ENCODE peak calls at places on chromosome 10, in eight cellular contexts. U, W, D, Q, A, T, K and R are unnamed samples.

GRCh38 chr10:3668276-3668960 is 116.6 kb downstream of the KLF6 start:
- DNase-seq in K (peak), D (peak), W (peak), A (peak), U (peak), Q (peak), T (peak), R (peak)

GRCh38 chr10:135601-136464 is 578 bp downstream of the ZMYND11 start:
- DNase-seq in K (no peak), W (peak), Q (peak), T (peak), D (peak), U (peak), A (no peak), R (peak)

GRCh38 chr10:50650481-50650880 is 26.7 kb upstream of the SGMS1 start:
- DNase-seq in U (no peak), D (no peak), K (no peak), T (no peak), W (no peak), A (no peak), Q (no peak), R (no peak)

GRCh38 chr10:128751284-128751683 is 625.1 kb upstream of the MKI67 start:
- DNase-seq in Q (no peak), W (no peak), T (no peak), K (peak), U (no peak), A (no peak), D (no peak), R (no peak)

GRCh38 chr10:44571701-44572100 is 186.8 kb upstream of the CXCL12 start:
- DNase-seq in U (no peak), T (no peak), D (no peak), Q (no peak), K (no peak), A (no peak), W (no peak), R (no peak)

GRCh38 chr10:115432188-115432819 is 339.1 kb downstream of the ATRNL1 start:
- DNase-seq in W (no peak), A (no peak), D (no peak), U (no peak), Q (no peak), K (peak), T (no peak), R (no peak)

GRCh38 chr10:77637474-77637985 is at the start of gene KCNMA1:
- DNase-seq in U (no peak), T (no peak), Q (peak), W (no peak), D (no peak), K (no peak), A (no peak), R (peak)

GRCh38 chr10:110209399-110209925 is 2.1 kb downstream of the MXI1 start:
- DNase-seq in W (peak), T (peak), A (peak), U (peak), D (peak), Q (peak), K (peak), R (peak)